ENCODE peak calls at places on chromosome 20, in four cellular contexts. B is fibroblast of the conjunctiva; X is T-helper 1 cell; T is CD8-positive, alpha-beta memory T cell. G is an unnamed sample.

GRCh38 chr20:40110241-40110910 is 578.7 kb downstream of the MAFB start:
- DNase-seq in B (no peak), X (no peak), T (no peak), G (no peak)

GRCh38 chr20:39082686-39083085 is 120.5 kb downstream of the DHX35 start:
- DNase-seq in B (no peak), X (no peak), T (no peak), G (no peak)

GRCh38 chr20:50169329-50169823 is 15.9 kb upstream of the PEDS1 start:
- DNase-seq in B (peak), X (peak), T (peak), G (peak)

GRCh38 chr20:49671429-49671828 is 42.2 kb downstream of the B4GALT5 start:
- DNase-seq in B (no peak), X (no peak), T (no peak), G (no peak)

GRCh38 chr20:36950432-36951197 is 893 bp downstream of the SAMHD1 start:
- DNase-seq in B (no peak), X (peak), T (peak), G (peak)

GRCh38 chr20:34299925-34300806 is 3.0 kb downstream of the AHCY start:
- DNase-seq in B (no peak), X (no peak), T (no peak), G (no peak)

GRCh38 chr20:3871549-3872265 is 17.5 kb upstream of the PANK2 start:
- DNase-seq in B (no peak), X (no peak), T (no peak), G (peak)

GRCh38 chr20:10795286-10796026 is 121.7 kb upstream of the JAG1 start:
- DNase-seq in B (no peak), X (no peak), T (no peak), G (no peak)

GRCh38 chr20:52959125-52959524 is 13.0 kb upstream of the TSHZ2 start:
- DNase-seq in B (no peak), X (no peak), T (no peak), G (no peak)

GRCh38 chr20:17725094-17725835 is 25.5 kb downstream of the BANF2 start:
- DNase-seq in B (no peak), X (no peak), T (no peak), G (no peak)

GRCh38 chr20:4924032-4924431 is 77.3 kb downstream of the SLC23A2 start:
- DNase-seq in B (no peak), X (no peak), T (no peak), G (no peak)

GRCh38 chr20:61690993-61691840 is 374.5 kb downstream of the TAF4 start:
- DNase-seq in B (no peak), X (no peak), T (no peak), G (no peak)

GRCh38 chr20:32231847-32232246 is 24.2 kb downstream of the POFUT1 start:
- DNase-seq in B (no peak), X (no peak), T (peak), G (no peak)

GRCh38 chr20:57869291-57869950 is 159.6 kb upstream of the PMEPA1 start:
- DNase-seq in B (no peak), X (no peak), T (no peak), G (no peak)

GRCh38 chr20:40966516-40967185 is 62.0 kb upstream of the TOP1 start:
- DNase-seq in B (no peak), X (no peak), T (no peak), G (no peak)

GRCh38 chr20:50197463-50197862 is 6.8 kb downstream of the CEBPB start:
- DNase-seq in B (no peak), X (no peak), T (no peak), G (no peak)

GRCh38 chr20:52154575-52154974 is 37.0 kb downstream of the ZFP64 start:
- DNase-seq in B (no peak), X (no peak), T (no peak), G (no peak)

GRCh38 chr20:24718696-24719095 is 230.4 kb upstream of the CST7 start:
- DNase-seq in B (no peak), X (no peak), T (no peak), G (no peak)

GRCh38 chr20:38125157-38126056 is 39.7 kb downstream of the TGM2 start:
- DNase-seq in B (peak), X (no peak), T (no peak), G (no peak)

GRCh38 chr20:41408131-41408789 is 41.6 kb upstream of the EMILIN3 start:
- DNase-seq in B (no peak), X (no peak), T (no peak), G (no peak)

GRCh38 chr20:43919686-43920403 is 5.2 kb downstream of the TOX2 start:
- DNase-seq in B (no peak), X (no peak), T (no peak), G (no peak)

GRCh38 chr20:32458837-32459220 is 100.7 kb downstream of the ASXL1 start:
- DNase-seq in B (no peak), X (no peak), T (no peak), G (no peak)

GRCh38 chr20:58088105-58088504 is 140.3 kb downstream of the ANKRD60 start:
- DNase-seq in B (no peak), X (no peak), T (no peak), G (no peak)

G was measured in D341Med.